ENCODE peak calls at places on chromosomes 13 and 19, in six cellular contexts. T, V, R, C, K and F are unnamed samples.

GRCh38 chr13:111626371-111627305 is 306.2 kb downstream of the TEX29 start:
- DNase-seq in T (no peak), V (no peak), R (no peak), C (no peak), K (no peak), F (no peak)

GRCh38 chr13:38872693-38873092 is 117.9 kb downstream of the STOML3 start:
- DNase-seq in T (peak; percentile 7), V (peak; percentile 33), R (peak; percentile 16), C (peak; percentile 26), K (peak; percentile 10), F (peak; percentile 41)

GRCh38 chr19:6465663-6466062 is 1.6 kb downstream of the CRB3 start:
- DNase-seq in T (no peak), V (no peak), R (no peak), C (no peak), K (no peak), F (no peak)

GRCh38 chr19:17590780-17591688 is 35.6 kb downstream of the COLGALT1 start:
- DNase-seq in T (no peak), V (no peak), R (no peak), C (no peak), K (no peak), F (no peak)

GRCh38 chr13:40230833-40231266 is 435.6 kb downstream of the FOXO1 start:
- DNase-seq in T (no peak), V (no peak), R (peak; percentile 56), C (no peak), K (no peak), F (peak; percentile 62)

GRCh38 chr19:49589391-49589790 is 1.6 kb upstream of the PRR12 start:
- DNase-seq in T (no peak), V (no peak), R (no peak), C (no peak), K (no peak), F (no peak)

GRCh38 chr13:51921790-51922740 is 60.3 kb downstream of the CCDC70 start:
- DNase-seq in T (no peak), V (no peak), R (no peak), C (no peak), K (no peak), F (peak; percentile 9)

GRCh38 chr19:3862826-3863500 is 5.9 kb downstream of the ZFR2 start:
- DNase-seq in T (no peak), V (no peak), R (no peak), C (no peak), K (no peak), F (no peak)

GRCh38 chr13:75544681-75545333 is 4.8 kb upstream of the UCHL3 start:
- DNase-seq in T (no peak), V (no peak), R (no peak), C (no peak), K (no peak), F (no peak)

GRCh38 chr19:39949026-39949747 is 14.8 kb upstream of the FCGBP start:
- DNase-seq in T (no peak), V (no peak), R (no peak), C (no peak), K (no peak), F (no peak)

GRCh38 chr19:34418300-34418699 is 9.9 kb upstream of the UBA2 start:
- DNase-seq in T (no peak), V (no peak), R (no peak), C (no peak), K (no peak), F (no peak)

GRCh38 chr19:42345191-42345812 is 19.9 kb downstream of the MEGF8 start:
- DNase-seq in T (no peak), V (no peak), R (no peak), C (no peak), K (no peak), F (no peak)

GRCh38 chr19:1266818-1267440 is 2.2 kb upstream of the CIRBP start:
- DNase-seq in T (peak; percentile 60), V (no peak), R (peak; percentile 68), C (peak; percentile 37), K (no peak), F (peak; percentile 58)

GRCh38 chr13:69274231-69274630 is 833.4 kb upstream of the ATXN8OS start:
- DNase-seq in T (no peak), V (no peak), R (no peak), C (no peak), K (no peak), F (no peak)

GRCh38 chr13:45434556-45435371 is 16.6 kb upstream of the SLC25A30 start:
- DNase-seq in T (no peak), V (no peak), R (no peak), C (no peak), K (no peak), F (no peak)

GRCh38 chr13:95627590-95627989 is 16.9 kb downstream of the DZIP1 start:
- DNase-seq in T (no peak), V (no peak), R (no peak), C (no peak), K (no peak), F (peak; percentile 17)